ENCODE peak calls at places on chromosomes 7 and 10, in four cellular contexts. Z, H, V and N are unnamed samples.

GRCh38 chr7:98133181-98133580 is 26.5 kb downstream of the LMTK2 start:
- DNase-seq in Z (no peak), H (no peak), V (peak; percentile 54), N (no peak)

GRCh38 chr7:129218514-129219036 is 6.3 kb upstream of the AHCYL2 start:
- DNase-seq in Z (peak; percentile 90), H (peak; percentile 87), V (peak; percentile 94), N (peak; percentile 96)

GRCh38 chr7:154879629-154880028 is 123.3 kb downstream of the PAXIP1 start:
- DNase-seq in Z (no peak), H (no peak), V (no peak), N (no peak)

GRCh38 chr10:98400482-98400881 is 14.5 kb downstream of the PYROXD2 start:
- DNase-seq in Z (no peak), H (no peak), V (no peak), N (no peak)

GRCh38 chr7:31933481-31933880 is 136.7 kb downstream of the PDE1C start:
- DNase-seq in Z (no peak), H (no peak), V (no peak), N (no peak)

GRCh38 chr7:65037740-65038678 is 31.5 kb upstream of the ERV3-1 start:
- DNase-seq in Z (peak; percentile 96), H (peak; percentile 95), V (peak; percentile 96), N (peak; percentile 88)

GRCh38 chr10:24849051-24849450 is 103.4 kb downstream of the PRTFDC1 start:
- DNase-seq in Z (no peak), H (no peak), V (no peak), N (no peak)

GRCh38 chr7:149669121-149669818 is 104.1 kb downstream of the ZNF467 start:
- DNase-seq in Z (no peak), H (no peak), V (no peak), N (no peak)

GRCh38 chr10:33804534-33804933 is 470.1 kb upstream of the NRP1 start:
- DNase-seq in Z (no peak), H (no peak), V (no peak), N (no peak)

GRCh38 chr7:18684899-18685298 is 189.3 kb downstream of the HDAC9 start:
- DNase-seq in Z (no peak), H (no peak), V (no peak), N (no peak)

GRCh38 chr10:99224766-99225165 is 10.9 kb downstream of the HPSE2 start:
- DNase-seq in Z (no peak), H (no peak), V (no peak), N (no peak)

GRCh38 chr10:128868481-128868880 is 598.6 kb upstream of the MGMT start:
- DNase-seq in Z (no peak), H (no peak), V (no peak), N (peak; percentile 63)

GRCh38 chr7:68014031-68014774 is 1017.6 kb downstream of the TYW1 start:
- DNase-seq in Z (no peak), H (no peak), V (no peak), N (peak; percentile 28)

GRCh38 chr10:34743804-34744203 is 71.3 kb downstream of the PARD3 start:
- DNase-seq in Z (peak; percentile 95), H (no peak), V (no peak), N (peak; percentile 49)

GRCh38 chr10:71532878-71533277 is 136.2 kb downstream of the CDH23 start:
- DNase-seq in Z (no peak), H (no peak), V (no peak), N (no peak)
- H3K4me3 ChIP-seq in Z (no peak overlapping the region), H (no peak overlapping the region), V (no peak overlapping the region), N (no peak overlapping the region)

DNA sequence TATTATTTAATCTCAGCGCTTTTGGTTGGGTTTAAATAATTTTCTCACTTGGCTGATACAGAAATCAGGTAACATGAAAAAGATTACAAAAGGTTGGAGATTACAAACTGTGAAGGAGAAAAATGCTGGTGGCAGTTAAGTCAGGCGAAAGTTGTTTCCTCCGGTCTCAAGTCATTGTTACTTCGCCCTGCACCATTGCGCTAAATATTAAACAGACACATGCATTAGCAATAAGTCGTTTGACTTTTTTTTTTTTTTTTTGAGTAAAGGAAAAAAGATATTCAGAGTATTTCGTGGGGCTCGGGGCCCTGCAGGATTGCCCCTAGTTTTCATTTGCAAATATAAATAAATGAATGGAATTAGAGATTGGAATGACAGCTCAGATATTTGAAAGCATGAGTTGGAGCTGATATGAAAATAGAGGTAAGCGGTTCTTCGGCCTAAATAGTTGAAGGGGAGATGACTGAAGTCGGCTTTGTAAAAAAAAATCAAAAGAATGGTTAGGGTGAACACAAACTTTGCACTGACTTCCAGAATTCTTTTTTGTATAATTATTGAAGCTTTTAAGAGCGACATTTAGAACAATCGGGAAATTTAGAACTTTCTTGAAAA is 914 bp downstream of the SDHAF3 start:
- DNase-seq in Z (no peak), H (no peak), V (no peak), N (no peak)
- TF ChIP-seq POLR2A in Z (no peak), H (no peak), V (no peak), N (no peak)

GRCh38 chr10:51073035-51073434 is 1.3 kb upstream of the PRKG1 start:
- DNase-seq in Z (no peak), H (no peak), V (no peak), N (no peak)

GRCh38 chr10:51075802-51076201 is 1.5 kb downstream of the PRKG1 start:
- DNase-seq in Z (no peak), H (no peak), V (no peak), N (no peak)

GRCh38 chr10:51073461-51074237 is 638 bp upstream of the PRKG1 start:
- DNase-seq in Z (peak; percentile 78), H (peak; percentile 40), V (peak; percentile 53), N (no peak)

GRCh38 chr10:51076442-51076841 is 2.2 kb downstream of the PRKG1 start:
- DNase-seq in Z (no peak), H (no peak), V (no peak), N (no peak)

DNA sequence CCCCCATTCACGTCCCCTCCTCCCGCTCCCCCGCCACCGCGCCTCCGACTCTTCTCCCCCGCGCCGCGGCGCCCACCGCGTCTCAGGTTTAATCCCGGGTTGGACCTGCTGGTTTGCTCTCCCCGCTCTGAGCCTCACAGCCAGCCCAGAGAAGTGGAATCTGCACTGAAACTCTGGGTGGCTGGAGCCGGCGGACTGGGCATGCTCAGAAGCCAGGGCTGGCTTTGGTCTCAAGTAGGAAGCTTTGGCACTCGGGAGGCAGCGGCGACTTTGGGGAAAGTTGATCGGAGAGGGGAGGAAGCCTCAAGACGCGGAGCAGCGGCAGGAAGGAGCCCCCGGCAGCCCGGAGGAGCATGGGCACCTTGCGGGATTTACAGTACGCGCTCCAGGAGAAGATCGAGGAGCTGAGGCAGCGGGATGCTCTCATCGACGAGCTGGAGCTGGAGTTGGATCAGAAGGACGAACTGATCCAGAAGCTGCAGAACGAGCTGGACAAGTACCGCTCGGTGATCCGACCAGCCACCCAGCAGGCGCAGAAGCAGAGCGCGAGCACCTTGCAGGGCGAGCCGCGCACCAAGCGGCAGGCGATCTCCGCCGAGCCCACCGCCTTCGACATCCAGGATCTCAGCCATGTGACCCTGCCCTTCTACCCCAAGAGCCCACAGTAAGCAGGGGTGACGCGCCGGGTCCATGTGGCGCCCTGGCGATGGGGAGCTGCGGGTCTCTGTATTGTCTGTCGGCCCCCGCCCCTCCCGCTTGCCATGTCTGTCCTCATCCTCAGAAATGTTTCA is at the start of gene PRKG1:
- DNase-seq in Z (peak; percentile 92), H (peak; percentile 81), V (peak; percentile 77), N (peak; percentile 55)
- H3K4me3 ChIP-seq in Z (peak within 1 kb of the TSS; percentile 68), H (peak within 1 kb of the TSS; percentile 38), V (peak within 1 kb of the TSS; percentile 71), N (peak within 1 kb of the TSS; percentile 44)

GRCh38 chr7:158782638-158783490 is 46.4 kb downstream of the ESYT2 start:
- DNase-seq in Z (peak; percentile 92), H (peak; percentile 17), V (no peak), N (peak; percentile 88)
- TF ChIP-seq POLR2A in Z (no peak), H (no peak), V (no peak), N (no peak)

GRCh38 chr7:44945479-44945878 is 33.3 kb downstream of the MYO1G start:
- DNase-seq in Z (no peak), H (no peak), V (no peak), N (no peak)

GRCh38 chr7:44944821-44945220 is 34.0 kb downstream of the MYO1G start:
- DNase-seq in Z (no peak), H (no peak), V (no peak), N (peak; percentile 23)

GRCh38 chr7:44953156-44953555 is 25.7 kb downstream of the MYO1G start:
- DNase-seq in Z (no peak), H (no peak), V (no peak), N (no peak)

DNA sequence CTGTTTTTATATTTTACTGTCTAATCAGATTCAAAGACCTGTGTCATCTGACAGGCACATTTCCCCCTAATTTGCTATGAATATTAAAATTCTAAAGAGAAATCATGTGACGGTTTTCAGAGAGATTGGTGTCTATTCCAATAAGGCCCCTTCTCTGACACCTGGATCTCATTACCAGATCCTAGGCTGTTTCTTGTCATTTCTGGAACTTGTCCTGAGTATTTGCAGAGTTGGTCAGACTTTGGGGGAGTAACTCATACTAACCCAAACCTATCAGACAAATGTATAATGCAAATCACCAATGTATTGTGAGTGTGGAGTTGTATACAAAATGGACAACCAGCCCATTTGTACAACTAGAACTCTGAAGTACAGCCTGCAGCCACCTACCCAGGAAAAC is 29.5 kb downstream of the MYO1G start:
- DNase-seq in Z (no peak), H (no peak), V (no peak), N (no peak)
- H3K4me3 ChIP-seq in Z (no peak overlapping the region), H (no peak overlapping the region), V (no peak overlapping the region), N (no peak overlapping the region)

GRCh38 chr7:101882595-101883564 is 65.5 kb downstream of the CUX1 start:
- DNase-seq in Z (peak; percentile 97), H (peak; percentile 95), V (peak; percentile 89), N (peak; percentile 89)
- TF ChIP-seq POLR2A in Z (no peak), H (peak; percentile 22), V (no peak), N (no peak)